ENCODE peak calls at places on chromosomes 11 and 22, in eight cellular contexts. One of them, this sample, is unnamed.

GRCh38 chr11:28899706-28900105 is 791.5 kb downstream of the METTL15 start:
- DNase-seq in CD8-positive, alpha-beta memory T cell: no peak
- DNase-seq in GM23338: no peak
- DNase-seq in body of pancreas: no peak
- DNase-seq in RWPE2: no peak
- DNase-seq in heart left ventricle: no peak
- DNase-seq in AG04450: no peak
- DNase-seq in CD8-positive, alpha-beta T cell: no peak
- DNase-seq in this sample: no peak

GRCh38 chr11:85893378-85893777 is 38.2 kb downstream of the CCDC83 start:
- DNase-seq in GM23338: peak
- DNase-seq in heart left ventricle: no peak
- DNase-seq in RWPE2: no peak
- DNase-seq in CD8-positive, alpha-beta T cell: no peak
- DNase-seq in AG04450: no peak
- DNase-seq in body of pancreas: no peak
- DNase-seq in CD8-positive, alpha-beta memory T cell: no peak
- DNase-seq in this sample: no peak

GRCh38 chr22:33242078-33242477 is 183.9 kb upstream of the SYN3 start:
- DNase-seq in CD8-positive, alpha-beta T cell: no peak
- DNase-seq in heart left ventricle: no peak
- DNase-seq in body of pancreas: no peak
- DNase-seq in GM23338: no peak
- DNase-seq in CD8-positive, alpha-beta memory T cell: no peak
- DNase-seq in RWPE2: no peak
- DNase-seq in AG04450: no peak
- DNase-seq in this sample: no peak

GRCh38 chr11:7319501-7319900 is 67.8 kb downstream of the SYT9 start:
- DNase-seq in AG04450: no peak
- DNase-seq in heart left ventricle: no peak
- DNase-seq in CD8-positive, alpha-beta T cell: no peak
- DNase-seq in RWPE2: no peak
- DNase-seq in CD8-positive, alpha-beta memory T cell: no peak
- DNase-seq in GM23338: no peak
- DNase-seq in body of pancreas: no peak
- DNase-seq in this sample: no peak

GRCh38 chr11:93537767-93538261 is 5.4 kb downstream of the SMCO4 start:
- DNase-seq in CD8-positive, alpha-beta memory T cell: no peak
- DNase-seq in AG04450: no peak
- DNase-seq in body of pancreas: peak
- DNase-seq in heart left ventricle: no peak
- DNase-seq in RWPE2: no peak
- DNase-seq in GM23338: no peak
- DNase-seq in CD8-positive, alpha-beta T cell: no peak
- DNase-seq in this sample: peak

GRCh38 chr22:44151661-44152060 is 29.1 kb upstream of the PARVG start:
- DNase-seq in GM23338: no peak
- DNase-seq in RWPE2: no peak
- DNase-seq in AG04450: peak
- DNase-seq in CD8-positive, alpha-beta memory T cell: no peak
- DNase-seq in heart left ventricle: no peak
- DNase-seq in CD8-positive, alpha-beta T cell: no peak
- DNase-seq in body of pancreas: no peak
- DNase-seq in this sample: no peak

GRCh38 chr11:16604784-16605439 is 133.5 kb upstream of the C11orf58 start:
- DNase-seq in CD8-positive, alpha-beta memory T cell: no peak
- DNase-seq in GM23338: peak
- DNase-seq in heart left ventricle: peak
- DNase-seq in AG04450: no peak
- DNase-seq in body of pancreas: peak
- DNase-seq in CD8-positive, alpha-beta T cell: no peak
- DNase-seq in RWPE2: peak
- DNase-seq in this sample: peak

GRCh38 chr22:31140746-31141145 is 438 bp upstream of the PLA2G3 start:
- DNase-seq in CD8-positive, alpha-beta memory T cell: no peak
- DNase-seq in CD8-positive, alpha-beta T cell: no peak
- DNase-seq in RWPE2: no peak
- DNase-seq in GM23338: peak
- DNase-seq in AG04450: no peak
- DNase-seq in body of pancreas: peak
- DNase-seq in heart left ventricle: no peak
- DNase-seq in this sample: no peak

GRCh38 chr22:28478564-28478963 is 201.1 kb downstream of the TTC28 start:
- DNase-seq in CD8-positive, alpha-beta memory T cell: no peak
- DNase-seq in AG04450: no peak
- DNase-seq in RWPE2: no peak
- DNase-seq in GM23338: no peak
- DNase-seq in heart left ventricle: no peak
- DNase-seq in CD8-positive, alpha-beta T cell: no peak
- DNase-seq in body of pancreas: no peak
- DNase-seq in this sample: no peak

GRCh38 chr11:69950120-69950519 is 128.0 kb upstream of the ANO1 start:
- DNase-seq in CD8-positive, alpha-beta memory T cell: no peak
- DNase-seq in AG04450: no peak
- DNase-seq in CD8-positive, alpha-beta T cell: no peak
- DNase-seq in RWPE2: peak
- DNase-seq in heart left ventricle: no peak
- DNase-seq in GM23338: peak
- DNase-seq in body of pancreas: no peak
- DNase-seq in this sample: no peak

GRCh38 chr22:28148816-28149465 is 229.9 kb upstream of the PITPNB start:
- DNase-seq in RWPE2: no peak
- DNase-seq in CD8-positive, alpha-beta T cell: no peak
- DNase-seq in heart left ventricle: no peak
- DNase-seq in body of pancreas: no peak
- DNase-seq in GM23338: no peak
- DNase-seq in CD8-positive, alpha-beta memory T cell: no peak
- DNase-seq in AG04450: no peak
- DNase-seq in this sample: no peak

GRCh38 chr11:6468712-6469495 is 4.8 kb downstream of the TRIM3 start:
- DNase-seq in CD8-positive, alpha-beta memory T cell: no peak
- DNase-seq in CD8-positive, alpha-beta T cell: no peak
- DNase-seq in GM23338: peak
- DNase-seq in RWPE2: no peak
- DNase-seq in heart left ventricle: peak
- DNase-seq in body of pancreas: peak
- DNase-seq in AG04450: peak
- DNase-seq in this sample: peak

GRCh38 chr11:75276696-75277095 is 36.1 kb downstream of the TPBGL start:
- DNase-seq in body of pancreas: peak
- DNase-seq in AG04450: no peak
- DNase-seq in CD8-positive, alpha-beta memory T cell: no peak
- DNase-seq in RWPE2: peak
- DNase-seq in heart left ventricle: no peak
- DNase-seq in CD8-positive, alpha-beta T cell: no peak
- DNase-seq in GM23338: peak
- DNase-seq in this sample: peak

GRCh38 chr22:46587492-46588278 is 32.5 kb upstream of the GRAMD4 start:
- DNase-seq in AG04450: no peak
- DNase-seq in CD8-positive, alpha-beta T cell: no peak
- DNase-seq in heart left ventricle: no peak
- DNase-seq in RWPE2: no peak
- DNase-seq in CD8-positive, alpha-beta memory T cell: no peak
- DNase-seq in body of pancreas: peak
- DNase-seq in GM23338: no peak
- DNase-seq in this sample: peak

GRCh38 chr11:100769165-100769564 is 82.1 kb downstream of the ARHGAP42 start:
- DNase-seq in heart left ventricle: no peak
- DNase-seq in CD8-positive, alpha-beta T cell: no peak
- DNase-seq in AG04450: no peak
- DNase-seq in CD8-positive, alpha-beta memory T cell: no peak
- DNase-seq in body of pancreas: no peak
- DNase-seq in RWPE2: no peak
- DNase-seq in GM23338: peak
- DNase-seq in this sample: no peak

GRCh38 chr11:109423114-109423859 is 1.3 kb downstream of the C11orf87 start:
- DNase-seq in CD8-positive, alpha-beta T cell: no peak
- DNase-seq in heart left ventricle: no peak
- DNase-seq in AG04450: no peak
- DNase-seq in CD8-positive, alpha-beta memory T cell: no peak
- DNase-seq in body of pancreas: no peak
- DNase-seq in GM23338: peak
- DNase-seq in RWPE2: no peak
- DNase-seq in this sample: peak

GRCh38 chr11:64582885-64583284 is 8.1 kb upstream of the SLC22A12 start:
- DNase-seq in RWPE2: peak
- DNase-seq in CD8-positive, alpha-beta memory T cell: no peak
- DNase-seq in body of pancreas: no peak
- DNase-seq in AG04450: no peak
- DNase-seq in heart left ventricle: no peak
- DNase-seq in GM23338: no peak
- DNase-seq in CD8-positive, alpha-beta T cell: no peak
- DNase-seq in this sample: peak
- H3K27ac ChIP-seq in RWPE2: no peak
- H3K27ac ChIP-seq in CD8-positive, alpha-beta memory T cell: no peak
- H3K27ac ChIP-seq in body of pancreas: no peak
- H3K27ac ChIP-seq in AG04450: no peak
- H3K27ac ChIP-seq in heart left ventricle: no peak
- H3K27ac ChIP-seq in GM23338: no peak
- H3K27ac ChIP-seq in CD8-positive, alpha-beta T cell: no peak
- H3K27ac ChIP-seq in this sample: no peak

DNA sequence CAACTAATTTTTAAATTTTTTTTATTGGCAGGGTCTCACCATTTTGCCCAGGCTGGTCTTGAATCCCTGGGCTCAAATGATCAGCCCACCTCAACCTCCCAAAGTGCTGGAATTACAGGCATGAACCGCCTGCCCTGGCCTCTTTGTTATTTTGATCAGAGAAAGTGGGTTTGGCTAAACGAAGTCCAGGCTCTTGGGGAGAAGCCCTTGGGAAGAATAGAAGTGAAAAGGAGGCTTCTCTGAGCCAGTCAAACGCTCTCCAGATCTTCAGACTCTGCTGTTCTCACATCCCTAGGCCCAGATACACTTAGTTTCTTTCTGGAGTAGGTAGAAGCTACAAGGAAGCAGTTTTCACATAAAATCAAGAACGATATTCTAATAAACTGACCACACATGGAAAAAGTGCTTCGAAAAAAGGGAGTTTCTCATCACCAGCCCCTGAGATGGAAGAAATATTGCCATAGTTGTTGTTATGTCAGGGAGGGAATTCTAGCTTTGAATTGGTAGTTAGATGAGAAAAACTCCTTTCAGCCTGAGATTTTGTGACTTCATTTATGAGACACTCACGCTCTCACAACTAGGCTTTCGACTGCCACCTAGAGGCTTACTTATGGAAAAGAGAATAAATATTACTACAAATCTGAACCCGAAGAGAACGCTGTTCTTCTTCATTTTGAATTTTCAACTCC is 41.7 kb upstream of the AQP11 start:
- DNase-seq in CD8-positive, alpha-beta T cell: peak
- DNase-seq in body of pancreas: peak
- DNase-seq in heart left ventricle: peak
- DNase-seq in GM23338: peak
- DNase-seq in AG04450: peak
- DNase-seq in RWPE2: no peak
- DNase-seq in CD8-positive, alpha-beta memory T cell: no peak
- DNase-seq in this sample: no peak
- H3K27ac ChIP-seq in CD8-positive, alpha-beta T cell: no peak
- H3K27ac ChIP-seq in body of pancreas: no peak
- H3K27ac ChIP-seq in heart left ventricle: no peak
- H3K27ac ChIP-seq in GM23338: peak
- H3K27ac ChIP-seq in AG04450: no peak
- H3K27ac ChIP-seq in RWPE2: no peak
- H3K27ac ChIP-seq in CD8-positive, alpha-beta memory T cell: no peak
- H3K27ac ChIP-seq in this sample: no peak

DNA sequence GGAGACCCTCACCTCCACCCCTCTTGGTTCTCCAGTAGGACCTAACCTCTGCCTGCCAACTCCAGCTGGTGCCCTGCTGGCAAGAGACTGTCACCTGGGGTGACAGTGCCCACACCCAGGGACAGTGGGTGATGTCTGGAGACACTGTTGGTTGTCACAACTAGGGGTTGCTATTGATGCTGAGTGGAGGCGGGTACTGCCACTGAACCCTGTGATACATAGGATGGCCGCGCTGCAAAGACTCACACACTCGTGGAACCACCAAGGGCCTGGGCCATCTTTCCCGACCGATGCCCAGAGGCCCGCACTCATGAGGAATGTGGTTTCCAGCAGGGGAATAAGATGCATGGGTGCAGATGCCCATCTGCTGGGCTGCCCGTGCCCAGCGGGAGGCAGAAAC is 143.2 kb downstream of the SHANK2 start:
- DNase-seq in body of pancreas: no peak
- DNase-seq in CD8-positive, alpha-beta memory T cell: no peak
- DNase-seq in CD8-positive, alpha-beta T cell: no peak
- DNase-seq in AG04450: no peak
- DNase-seq in GM23338: no peak
- DNase-seq in RWPE2: no peak
- DNase-seq in heart left ventricle: no peak
- DNase-seq in this sample: no peak
- H3K27ac ChIP-seq in body of pancreas: no peak
- H3K27ac ChIP-seq in CD8-positive, alpha-beta memory T cell: no peak
- H3K27ac ChIP-seq in CD8-positive, alpha-beta T cell: no peak
- H3K27ac ChIP-seq in AG04450: no peak
- H3K27ac ChIP-seq in GM23338: no peak
- H3K27ac ChIP-seq in RWPE2: no peak
- H3K27ac ChIP-seq in heart left ventricle: no peak
- H3K27ac ChIP-seq in this sample: no peak

GRCh38 chr11:12798609-12799011 is 124.4 kb downstream of the TEAD1 start:
- DNase-seq in heart left ventricle: no peak
- DNase-seq in RWPE2: no peak
- DNase-seq in CD8-positive, alpha-beta memory T cell: no peak
- DNase-seq in AG04450: no peak
- DNase-seq in body of pancreas: no peak
- DNase-seq in GM23338: no peak
- DNase-seq in CD8-positive, alpha-beta T cell: no peak
- DNase-seq in this sample: no peak

GRCh38 chr11:12797996-12798395 is 123.8 kb downstream of the TEAD1 start:
- DNase-seq in CD8-positive, alpha-beta T cell: no peak
- DNase-seq in GM23338: no peak
- DNase-seq in AG04450: no peak
- DNase-seq in RWPE2: no peak
- DNase-seq in CD8-positive, alpha-beta memory T cell: no peak
- DNase-seq in body of pancreas: no peak
- DNase-seq in heart left ventricle: no peak
- DNase-seq in this sample: no peak

GRCh38 chr11:12800032-12800671 is 125.9 kb downstream of the TEAD1 start:
- DNase-seq in RWPE2: no peak
- DNase-seq in body of pancreas: peak
- DNase-seq in CD8-positive, alpha-beta T cell: no peak
- DNase-seq in GM23338: peak
- DNase-seq in AG04450: no peak
- DNase-seq in CD8-positive, alpha-beta memory T cell: no peak
- DNase-seq in heart left ventricle: no peak
- DNase-seq in this sample: no peak

GRCh38 chr11:12801976-12802375 is 127.8 kb downstream of the TEAD1 start:
- DNase-seq in GM23338: no peak
- DNase-seq in body of pancreas: no peak
- DNase-seq in CD8-positive, alpha-beta memory T cell: no peak
- DNase-seq in RWPE2: no peak
- DNase-seq in AG04450: no peak
- DNase-seq in CD8-positive, alpha-beta T cell: no peak
- DNase-seq in heart left ventricle: no peak
- DNase-seq in this sample: no peak

DNA sequence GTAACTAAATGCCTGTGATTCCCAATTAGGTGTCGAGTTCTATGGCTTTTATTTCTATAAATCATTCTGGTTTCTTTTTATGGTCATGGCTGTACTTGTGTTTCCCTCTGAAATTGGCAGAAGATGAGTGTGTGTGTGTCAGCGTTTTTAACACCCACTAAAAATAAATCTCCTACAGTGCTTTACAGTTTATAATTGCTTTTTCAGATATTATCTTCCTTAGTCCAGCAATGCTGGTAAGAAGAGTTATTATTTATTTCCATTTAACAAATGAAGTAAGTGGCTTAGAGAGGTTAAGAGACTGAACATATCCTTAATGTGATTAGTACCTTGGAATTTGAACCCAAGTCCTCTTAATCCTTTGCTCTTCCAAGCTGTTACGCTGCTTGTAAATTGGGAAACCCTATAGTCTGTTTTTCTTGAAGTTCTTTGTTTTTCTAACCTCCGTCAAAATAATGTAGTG is 125.2 kb downstream of the TEAD1 start:
- DNase-seq in CD8-positive, alpha-beta memory T cell: no peak
- DNase-seq in CD8-positive, alpha-beta T cell: no peak
- DNase-seq in body of pancreas: no peak
- DNase-seq in GM23338: no peak
- DNase-seq in heart left ventricle: no peak
- DNase-seq in RWPE2: no peak
- DNase-seq in AG04450: no peak
- DNase-seq in this sample: no peak
- H3K27ac ChIP-seq in CD8-positive, alpha-beta memory T cell: no peak
- H3K27ac ChIP-seq in CD8-positive, alpha-beta T cell: no peak
- H3K27ac ChIP-seq in body of pancreas: peak
- H3K27ac ChIP-seq in GM23338: peak
- H3K27ac ChIP-seq in heart left ventricle: no peak
- H3K27ac ChIP-seq in RWPE2: peak
- H3K27ac ChIP-seq in AG04450: no peak
- H3K27ac ChIP-seq in this sample: peak